ENCODE peak calls at places on chromosomes 5 and 9, in ten cellular contexts. R, Z, P, M, W, L, I, T, D and X are unnamed samples.

GRCh38 chr5:96348536-96348935 is 84.5 kb downstream of the PCSK1 start:
- DNase-seq in T (no peak), Z (no peak), I (no peak), M (no peak), P (no peak), D (peak), W (no peak), R (no peak), L (no peak), X (no peak)

GRCh38 chr9:33375238-33375840 is 27.0 kb downstream of the AQP7 start:
- DNase-seq in M (no peak), P (peak), Z (no peak), W (no peak), I (peak), R (peak), D (peak), L (no peak), T (no peak), X (no peak)

GRCh38 chr5:31270396-31270795 is 76.9 kb downstream of the CDH6 start:
- DNase-seq in P (no peak), M (no peak), L (no peak), R (no peak), Z (no peak), D (no peak), I (peak), W (no peak), T (peak), X (no peak)

GRCh38 chr9:133770076-133770777 is 32.1 kb upstream of the SARDH start:
- DNase-seq in D (peak), M (no peak), Z (peak), R (peak), L (peak), T (no peak), P (peak), I (no peak), W (peak), X (no peak)

GRCh38 chr5:73122875-73123810 is 2.8 kb downstream of the TMEM171 start:
- DNase-seq in I (peak), R (no peak), T (peak), L (no peak), M (peak), Z (no peak), W (no peak), P (peak), D (no peak), X (peak)

GRCh38 chr9:92147030-92147853 is 32.0 kb upstream of the SPTLC1 start:
- DNase-seq in Z (peak), W (no peak), L (peak), I (no peak), T (peak), M (peak), P (peak), R (peak), D (peak), X (peak)

GRCh38 chr9:8254527-8254926 is 454.9 kb upstream of the DMAC1 start:
- DNase-seq in P (no peak), L (no peak), M (no peak), T (no peak), R (no peak), Z (no peak), D (no peak), I (no peak), W (no peak), X (no peak)

GRCh38 chr5:139459451-139459934 is 3.0 kb downstream of the ECSCR start:
- DNase-seq in D (no peak), R (no peak), T (no peak), I (no peak), Z (no peak), W (peak), P (peak), L (no peak), M (no peak), X (no peak)

GRCh38 chr9:76297721-76298239 is 96.4 kb downstream of the RFK start:
- DNase-seq in L (no peak), P (no peak), R (no peak), W (no peak), D (no peak), I (no peak), T (peak), M (peak), Z (no peak), X (peak)

GRCh38 chr5:95432779-95433178 is 41.6 kb downstream of the FAM81B start:
- DNase-seq in D (no peak), T (no peak), W (no peak), L (no peak), Z (no peak), I (no peak), M (no peak), R (no peak), P (no peak), X (no peak)

GRCh38 chr5:84191296-84191695 is 193.4 kb downstream of the EDIL3 start:
- DNase-seq in R (no peak), M (no peak), I (no peak), W (no peak), P (no peak), Z (no peak), D (peak), L (no peak), T (peak), X (peak)

GRCh38 chr9:70814597-70814996 is 306.8 kb downstream of the TRPM3 start:
- DNase-seq in W (no peak), L (no peak), P (no peak), I (no peak), T (no peak), R (no peak), D (no peak), M (no peak), Z (no peak), X (no peak)

GRCh38 chr5:59473611-59474010 is 419.9 kb downstream of the PDE4D start:
- DNase-seq in I (no peak), W (no peak), M (no peak), Z (no peak), T (no peak), P (no peak), L (no peak), D (no peak), R (no peak), X (no peak)
- H3K4me3 ChIP-seq in I (no peak), W (no peak), M (no peak), Z (no peak), T (no peak), P (no peak), L (no peak), D (no peak), R (no peak), X (no peak)

GRCh38 chr5:78508231-78508765 is 140.3 kb downstream of the LHFPL2 start:
- DNase-seq in Z (no peak), L (no peak), R (no peak), D (no peak), I (no peak), T (peak), M (no peak), W (no peak), P (no peak), X (peak)

GRCh38 chr5:78512440-78512839 is 136.1 kb downstream of the LHFPL2 start:
- DNase-seq in M (no peak), L (no peak), W (no peak), R (no peak), Z (no peak), T (no peak), I (no peak), D (no peak), P (no peak), X (no peak)

GRCh38 chr5:78509145-78509865 is 139.3 kb downstream of the LHFPL2 start:
- DNase-seq in D (no peak), T (no peak), L (no peak), M (no peak), R (no peak), I (no peak), Z (no peak), P (no peak), W (no peak), X (no peak)

GRCh38 chr5:78511116-78511906 is 137.3 kb downstream of the LHFPL2 start:
- DNase-seq in I (no peak), T (no peak), Z (no peak), P (no peak), W (no peak), L (peak), D (no peak), R (no peak), M (no peak), X (no peak)

DNA sequence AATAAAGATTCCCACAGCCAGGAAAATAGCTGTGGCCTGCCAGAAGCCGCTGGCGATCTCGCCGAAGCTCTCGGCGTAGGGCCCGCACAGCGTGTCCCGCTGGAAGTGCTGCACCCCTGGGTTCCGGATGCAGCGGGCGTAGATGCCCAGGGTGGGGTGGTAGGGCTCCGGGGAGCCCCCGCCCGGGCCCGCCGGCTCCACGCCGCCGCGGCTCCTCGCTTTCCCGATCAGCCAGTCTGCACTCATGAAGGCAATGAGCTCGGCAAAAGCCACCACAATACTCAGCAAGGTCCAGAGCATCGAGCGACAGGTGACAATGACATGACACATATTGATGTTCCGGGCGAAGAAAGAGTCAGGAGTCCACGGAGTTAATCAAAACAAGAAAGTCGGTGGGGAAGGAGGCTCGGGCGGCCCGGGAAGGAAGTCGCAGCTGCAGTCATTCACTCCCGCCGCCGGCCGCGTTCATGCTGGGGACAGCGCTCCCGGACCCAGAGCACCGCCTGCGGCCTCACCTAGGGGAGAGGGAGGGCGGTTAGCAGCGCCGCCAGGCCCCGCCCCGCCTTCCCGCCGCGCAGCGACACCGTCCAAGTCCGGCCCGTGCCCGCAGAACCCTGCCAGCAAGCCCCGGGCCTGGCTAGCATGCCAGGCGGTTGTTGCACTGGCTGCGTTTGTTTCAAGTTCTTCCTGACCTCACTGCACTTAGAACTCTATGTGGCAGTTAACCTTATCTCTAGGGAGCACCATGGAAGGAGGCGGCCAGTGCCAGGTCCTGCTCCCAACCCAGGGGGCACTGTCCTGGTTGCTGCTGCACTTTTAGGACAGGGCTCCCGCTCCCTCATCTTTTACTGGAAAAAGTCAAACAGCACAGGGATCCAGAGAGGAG is 138.4 kb downstream of the LHFPL2 start:
- DNase-seq in Z (peak), R (peak), W (peak), T (peak), D (no peak), L (peak), P (peak), M (no peak), I (peak), X (no peak)
- TF ChIP-seq CTCF in Z (no peak), R (peak), W (peak), T (peak), D (no peak), L (peak), P (peak), M (no peak), I (peak), X (peak)

GRCh38 chr5:159313197-159313596 is 17.1 kb downstream of the IL12B start:
- DNase-seq in D (no peak), M (no peak), W (no peak), Z (no peak), I (no peak), P (no peak), R (no peak), T (no peak), L (no peak), X (no peak)

GRCh38 chr5:159309689-159310433 is 20.4 kb downstream of the IL12B start:
- DNase-seq in W (peak), P (no peak), I (no peak), L (no peak), D (no peak), T (no peak), M (no peak), Z (no peak), R (no peak), X (no peak)

GRCh38 chr5:159304961-159305595 is 25.2 kb downstream of the IL12B start:
- DNase-seq in I (no peak), Z (no peak), R (no peak), W (no peak), T (no peak), M (no peak), L (no peak), D (no peak), P (no peak), X (no peak)

GRCh38 chr5:159311063-159311462 is 19.2 kb downstream of the IL12B start:
- DNase-seq in I (no peak), W (no peak), D (no peak), P (no peak), M (no peak), Z (no peak), L (no peak), R (no peak), T (no peak), X (no peak)

DNA sequence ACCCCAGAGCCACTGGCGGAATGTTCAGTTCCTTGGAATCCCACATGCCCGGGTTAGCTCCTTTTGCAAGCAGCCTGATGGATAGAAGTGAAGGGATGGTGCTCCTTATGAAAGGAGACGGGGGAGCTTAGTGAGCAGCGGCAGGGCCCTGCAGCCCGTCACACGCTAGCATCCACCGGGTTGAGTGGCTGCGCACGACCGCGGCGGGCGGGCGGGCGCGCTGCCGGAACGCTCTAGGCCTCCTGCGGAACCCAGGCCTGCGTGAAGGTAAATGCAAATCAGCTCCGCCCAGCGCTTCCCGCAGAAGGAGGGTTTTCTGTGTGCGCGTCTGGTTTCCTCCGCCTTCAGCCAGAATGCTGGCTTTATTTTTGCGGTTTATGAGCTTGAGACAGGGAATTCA is 19.8 kb downstream of the IL12B start:
- DNase-seq in R (peak), W (no peak), D (no peak), Z (no peak), P (peak), L (peak), I (peak), M (no peak), T (peak), X (no peak)
- H3K4me3 ChIP-seq in R (peak), W (no peak), D (no peak), Z (no peak), P (peak), L (peak), I (peak), M (no peak), T (no peak), X (no peak)

GRCh38 chr5:78056901-78057514 is 237.5 kb downstream of the AP3B1 start:
- DNase-seq in Z (no peak), D (no peak), R (no peak), W (no peak), I (peak), M (no peak), L (no peak), T (peak), P (no peak), X (no peak)
- TF ChIP-seq CTCF in Z (no peak), D (no peak), R (no peak), W (peak), I (peak), M (no peak), L (peak), T (peak), P (peak), X (no peak)

GRCh38 chr9:108443278-108443633 is 412.5 kb downstream of the ACTL7B start:
- DNase-seq in L (no peak), W (no peak), D (no peak), M (no peak), T (no peak), R (no peak), P (no peak), I (no peak), Z (no peak), X (peak)

GRCh38 chr9:108443741-108444140 is 412.0 kb downstream of the ACTL7B start:
- DNase-seq in I (no peak), P (no peak), R (no peak), W (no peak), D (no peak), L (no peak), Z (no peak), M (no peak), T (peak), X (peak)

GRCh38 chr9:108442604-108443277 is 413.0 kb downstream of the ACTL7B start:
- DNase-seq in D (no peak), Z (no peak), W (no peak), I (no peak), R (no peak), L (no peak), T (no peak), P (no peak), M (no peak), X (peak)

GRCh38 chr9:108445431-108446018 is 410.3 kb downstream of the ACTL7B start:
- DNase-seq in L (no peak), D (no peak), P (no peak), I (peak), R (no peak), M (no peak), W (no peak), Z (no peak), T (no peak), X (no peak)

DNA sequence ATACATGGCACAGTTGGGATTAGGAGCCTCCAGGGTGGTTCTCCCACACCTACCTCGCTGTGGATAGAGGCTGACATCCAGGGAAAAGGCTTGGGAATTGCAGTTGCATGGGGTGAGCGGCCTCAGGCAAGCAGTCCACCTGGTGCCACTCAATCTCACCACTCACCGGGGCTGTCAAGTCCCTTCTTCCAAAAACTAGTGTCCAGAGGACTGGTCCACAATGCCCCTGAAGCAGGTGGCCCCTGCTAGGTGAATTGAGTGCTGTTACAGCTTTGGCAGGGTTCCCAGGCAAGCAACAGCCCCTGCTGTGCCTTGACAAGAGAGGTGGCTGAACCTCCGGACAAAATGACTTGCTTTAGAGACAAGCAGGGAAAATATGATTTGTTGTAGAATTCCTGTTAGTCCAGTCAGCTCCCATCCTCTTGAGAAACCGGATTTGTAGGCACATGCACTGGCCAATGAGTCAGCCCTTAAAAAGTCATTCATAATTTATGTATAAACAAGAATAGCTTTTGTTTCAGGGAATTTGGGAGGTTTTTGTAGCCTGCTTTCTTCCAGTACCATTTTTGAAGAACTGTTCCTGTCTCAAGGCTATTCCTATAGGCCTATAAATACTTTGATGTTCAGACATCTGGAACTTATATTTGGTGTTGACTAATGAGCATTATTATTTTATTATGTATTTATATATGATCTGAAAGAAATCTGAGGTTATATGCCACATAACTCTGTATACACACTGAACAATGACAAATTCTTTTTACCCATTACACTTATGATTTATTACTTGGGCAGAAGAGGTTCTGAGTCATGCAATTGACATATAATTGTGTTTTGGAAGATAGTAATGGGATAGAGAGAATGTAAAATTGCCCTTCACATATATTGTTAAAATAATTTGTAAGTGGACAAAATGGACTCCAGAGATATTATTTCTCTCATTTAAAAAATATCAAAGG is 411.1 kb downstream of the ACTL7B start:
- DNase-seq in Z (no peak), D (no peak), W (no peak), T (peak), R (no peak), M (peak), I (peak), P (no peak), L (no peak), X (peak)
- H3K4me3 ChIP-seq in Z (no peak), D (no peak), W (no peak), T (no peak), R (no peak), M (peak), I (no peak), P (no peak), L (no peak), X (peak)

DNA sequence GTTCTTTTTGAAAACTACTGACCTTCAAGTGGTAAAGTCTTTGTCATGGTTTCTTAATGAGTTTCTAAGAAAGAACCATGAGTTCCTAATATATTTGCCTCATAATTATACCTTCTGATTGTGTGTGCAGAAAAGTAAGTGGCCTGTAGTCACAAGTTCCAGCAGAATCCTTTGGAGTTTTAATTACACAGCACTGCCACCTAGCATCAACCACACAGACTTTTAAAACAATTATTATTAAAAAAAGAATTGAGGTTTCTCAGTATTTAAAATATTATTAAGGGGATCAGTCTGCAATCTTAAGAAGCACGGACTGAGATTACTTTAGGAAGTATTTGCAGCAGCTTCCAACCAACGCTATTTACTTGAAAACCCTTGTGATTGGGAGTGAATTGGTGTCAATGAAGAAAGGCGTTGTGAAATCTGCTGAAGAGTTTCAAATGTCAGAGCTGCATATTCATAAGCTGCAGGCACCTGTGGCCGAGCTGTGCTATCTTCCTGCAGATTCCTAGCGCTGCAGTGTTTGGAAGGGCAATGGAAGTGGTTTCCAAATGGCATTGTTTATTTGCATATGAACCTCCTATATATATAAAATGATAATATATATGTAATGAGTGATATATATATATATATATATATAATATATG is 1074.2 kb upstream of the WWC1 start:
- DNase-seq in T (peak), P (peak), M (no peak), L (no peak), I (no peak), D (no peak), Z (no peak), W (no peak), R (no peak), X (no peak)
- TF ChIP-seq CTCF in T (no peak), P (no peak), M (no peak), L (no peak), I (peak), D (peak), Z (no peak), W (peak), R (no peak), X (no peak)

GRCh38 chr5:14155075-14155474 is 11.9 kb downstream of the TRIO start:
- DNase-seq in D (no peak), R (no peak), T (no peak), Z (no peak), P (no peak), L (no peak), I (no peak), M (no peak), W (no peak), X (no peak)

GRCh38 chr5:14155730-14156129 is 12.6 kb downstream of the TRIO start:
- DNase-seq in R (no peak), Z (no peak), W (no peak), L (no peak), T (no peak), D (no peak), P (no peak), M (no peak), I (no peak), X (no peak)

GRCh38 chr5:14156611-14157493 is 13.7 kb downstream of the TRIO start:
- DNase-seq in R (no peak), P (no peak), M (peak), I (no peak), Z (no peak), L (no peak), T (peak), W (no peak), D (no peak), X (peak)

GRCh38 chr5:14158890-14159666 is 15.9 kb downstream of the TRIO start:
- DNase-seq in Z (no peak), P (no peak), L (no peak), M (no peak), T (no peak), R (no peak), D (no peak), W (no peak), I (no peak), X (no peak)

DNA sequence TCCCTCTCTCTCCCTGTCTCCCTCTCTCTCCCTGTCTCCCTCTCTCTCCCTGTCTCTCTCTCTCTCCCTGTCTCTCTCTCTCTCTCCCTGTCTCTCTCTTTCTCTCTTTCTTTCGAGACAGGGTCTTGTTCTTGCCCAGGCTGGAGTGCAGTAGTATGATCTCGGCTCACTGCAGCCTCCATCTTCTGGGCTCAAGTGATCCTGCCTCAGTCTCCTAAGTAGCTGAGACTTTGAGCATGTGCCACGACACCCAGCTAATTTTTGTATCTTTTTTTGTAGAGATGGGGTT is 14.3 kb downstream of the TRIO start:
- DNase-seq in T (no peak), W (no peak), P (no peak), Z (no peak), D (no peak), R (no peak), L (no peak), I (no peak), M (no peak), X (no peak)
- H3K4me3 ChIP-seq in T (no peak), W (no peak), P (no peak), Z (no peak), D (no peak), R (no peak), L (no peak), I (no peak), M (peak), X (peak)